ENCODE peak calls at places on chromosomes 12 and 14, in five cellular contexts. H is HFFc6; B is HEK293T; O is left ventricle myocardium inferior; G is stimulated activated CD4-positive, alpha-beta T cell treated with anti-CD3 and anti-CD28 coated beads, Interleukin-15, amount 100 ng/mL, for 24 hours. L is an unnamed sample.

GRCh38 chr12:106178582-106178981 is 39.8 kb upstream of the NUAK1 start:
- DNase-seq in G (no peak), H (no peak), O (no peak), B (no peak), L (no peak)

GRCh38 chr12:85280138-85280983 is at the start of gene ALX1:
- DNase-seq in G (no peak), O (no peak), B (peak), H (no peak), L (peak)

GRCh38 chr14:99537399-99537798 is 56.2 kb downstream of the CCNK start:
- DNase-seq in H (peak), G (no peak), O (peak), B (no peak), L (peak)

GRCh38 chr12:50021071-50021470 is 4.2 kb downstream of the RACGAP1 start:
- DNase-seq in G (no peak), H (no peak), O (no peak), B (no peak), L (no peak)

GRCh38 chr12:75603475-75603874 is 92.1 kb upstream of the KRR1 start:
- DNase-seq in H (no peak), G (no peak), O (no peak), B (no peak), L (no peak)

GRCh38 chr12:75389706-75390105 is 1.2 kb upstream of the GLIPR1L2 start:
- DNase-seq in B (no peak), O (no peak), G (no peak), H (no peak), L (no peak)

GRCh38 chr12:95723693-95724384 is 66.7 kb downstream of the NTN4 start:
- DNase-seq in G (no peak), H (peak), B (no peak), O (no peak), L (no peak)

GRCh38 chr12:116152268-116152667 is 125.2 kb downstream of the MED13L start:
- DNase-seq in G (no peak), O (no peak), B (no peak), H (peak), L (peak)

GRCh38 chr12:107903377-107904061 is 129.0 kb downstream of the ASCL4 start:
- DNase-seq in O (peak), B (peak), G (peak), H (no peak), L (no peak)

GRCh38 chr12:96878704-96879103 is 28.4 kb upstream of the NEDD1 start:
- DNase-seq in O (no peak), B (no peak), G (no peak), H (peak), L (peak)

GRCh38 chr12:116459921-116460666 is 99.1 kb upstream of the MAP1LC3B2 start:
- DNase-seq in G (no peak), H (peak), O (no peak), B (no peak), L (no peak)

GRCh38 chr12:442235-442884 is 17.4 kb upstream of the B4GALNT3 start:
- DNase-seq in H (peak), B (peak), O (no peak), G (peak), L (peak)